ENCODE peak calls at places on chromosomes 6 and 20, in seven cellular contexts. A, F, U, E, R, C and O are unnamed samples.

GRCh38 chr6:30483677-30484279 is 5.5 kb upstream of the HLA-E start:
- DNase-seq in A (peak; percentile 57), F (peak; percentile 29), U (peak; percentile 66), E (peak; percentile 54), R (peak; percentile 37), C (no peak), O (peak; percentile 74)

GRCh38 chr6:128632131-128632530 is 111.7 kb upstream of the PTPRK start:
- DNase-seq in A (no peak), F (no peak), U (peak; percentile 73), E (no peak), R (no peak), C (no peak), O (no peak)

GRCh38 chr6:130697661-130698535 is 129.3 kb upstream of the SMLR1 start:
- DNase-seq in A (peak; percentile 10), F (peak; percentile 36), U (peak; percentile 30), E (peak; percentile 49), R (peak; percentile 28), C (peak; percentile 68), O (peak; percentile 9)

GRCh38 chr6:170407200-170407599 is 100.6 kb downstream of the FAM120B start:
- DNase-seq in A (no peak), F (no peak), U (no peak), E (no peak), R (no peak), C (no peak), O (no peak)

GRCh38 chr6:107866606-107867301 is 42.6 kb upstream of the SCML4 start:
- DNase-seq in A (peak; percentile 51), F (no peak), U (peak; percentile 56), E (peak; percentile 8), R (no peak), C (no peak), O (peak; percentile 20)

GRCh38 chr6:136723780-136724179 is 68.5 kb downstream of the MAP3K5 start:
- DNase-seq in A (no peak), F (no peak), U (no peak), E (no peak), R (peak; percentile 53), C (no peak), O (no peak)

GRCh38 chr6:27383481-27383880 is 5.1 kb upstream of the ZNF391 start:
- DNase-seq in A (no peak), F (no peak), U (no peak), E (no peak), R (no peak), C (no peak), O (no peak)

GRCh38 chr20:19996970-19997369 is 20.2 kb upstream of the NAA20 start:
- DNase-seq in A (no peak), F (no peak), U (no peak), E (no peak), R (no peak), C (no peak), O (no peak)

GRCh38 chr6:36874016-36874442 is 574 bp downstream of the PPIL1 start:
- DNase-seq in A (no peak), F (no peak), U (no peak), E (no peak), R (no peak), C (no peak), O (no peak)

GRCh38 chr20:19726126-19726525 is 31.9 kb upstream of the RIN2 start:
- DNase-seq in A (no peak), F (no peak), U (no peak), E (no peak), R (no peak), C (no peak), O (no peak)

GRCh38 chr20:23878787-23879186 is 761 bp downstream of the CST5 start:
- DNase-seq in A (no peak), F (no peak), U (no peak), E (no peak), R (no peak), C (no peak), O (no peak)

GRCh38 chr6:89432875-89433636 is at the start of gene ANKRD6:
- DNase-seq in A (peak; percentile 95), F (peak; percentile 92), U (peak; percentile 20), E (peak; percentile 28), R (peak; percentile 17), C (peak; percentile 97), O (peak; percentile 65)

GRCh38 chr6:17673543-17674254 is 33.0 kb downstream of the NUP153 start:
- DNase-seq in A (no peak), F (no peak), U (no peak), E (no peak), R (no peak), C (no peak), O (no peak)

GRCh38 chr6:13733178-13733851 is 21.7 kb upstream of the RANBP9 start:
- DNase-seq in A (no peak), F (no peak), U (peak; percentile 46), E (no peak), R (no peak), C (no peak), O (peak; percentile 62)

GRCh38 chr6:137358273-137358672 is 135.9 kb downstream of the OLIG3 start:
- DNase-seq in A (no peak), F (no peak), U (peak; percentile 39), E (no peak), R (no peak), C (no peak), O (no peak)

GRCh38 chr6:6915219-6915618 is 192.5 kb upstream of the RREB1 start:
- DNase-seq in A (no peak), F (no peak), U (no peak), E (no peak), R (no peak), C (no peak), O (no peak)

GRCh38 chr6:109793015-109793414 is 101.9 kb downstream of the FIG4 start:
- DNase-seq in A (no peak), F (no peak), U (peak; percentile 50), E (no peak), R (no peak), C (no peak), O (no peak)

GRCh38 chr20:1456300-1456699 is 10.3 kb downstream of the NSFL1C start:
- DNase-seq in A (no peak), F (no peak), U (no peak), E (no peak), R (no peak), C (no peak), O (no peak)

GRCh38 chr6:154861825-154862224 is 128.6 kb downstream of the SCAF8 start:
- DNase-seq in A (peak; percentile 34), F (no peak), U (no peak), E (no peak), R (no peak), C (no peak), O (no peak)

GRCh38 chr6:15063253-15063853 is 182.5 kb upstream of the JARID2 start:
- DNase-seq in A (no peak), F (no peak), U (peak; percentile 31), E (no peak), R (no peak), C (no peak), O (no peak)

GRCh38 chr6:51569594-51569993 is 517.8 kb downstream of the PKHD1 start:
- DNase-seq in A (no peak), F (no peak), U (no peak), E (no peak), R (no peak), C (no peak), O (no peak)

GRCh38 chr6:43718387-43719105 is 31.0 kb upstream of the MRPS18A start:
- DNase-seq in A (no peak), F (no peak), U (peak; percentile 44), E (no peak), R (no peak), C (no peak), O (no peak)

GRCh38 chr20:63699466-63700198 is 3.2 kb downstream of the TNFRSF6B start:
- DNase-seq in A (peak; percentile 42), F (peak; percentile 58), U (no peak), E (no peak), R (no peak), C (no peak), O (no peak)

DNA sequence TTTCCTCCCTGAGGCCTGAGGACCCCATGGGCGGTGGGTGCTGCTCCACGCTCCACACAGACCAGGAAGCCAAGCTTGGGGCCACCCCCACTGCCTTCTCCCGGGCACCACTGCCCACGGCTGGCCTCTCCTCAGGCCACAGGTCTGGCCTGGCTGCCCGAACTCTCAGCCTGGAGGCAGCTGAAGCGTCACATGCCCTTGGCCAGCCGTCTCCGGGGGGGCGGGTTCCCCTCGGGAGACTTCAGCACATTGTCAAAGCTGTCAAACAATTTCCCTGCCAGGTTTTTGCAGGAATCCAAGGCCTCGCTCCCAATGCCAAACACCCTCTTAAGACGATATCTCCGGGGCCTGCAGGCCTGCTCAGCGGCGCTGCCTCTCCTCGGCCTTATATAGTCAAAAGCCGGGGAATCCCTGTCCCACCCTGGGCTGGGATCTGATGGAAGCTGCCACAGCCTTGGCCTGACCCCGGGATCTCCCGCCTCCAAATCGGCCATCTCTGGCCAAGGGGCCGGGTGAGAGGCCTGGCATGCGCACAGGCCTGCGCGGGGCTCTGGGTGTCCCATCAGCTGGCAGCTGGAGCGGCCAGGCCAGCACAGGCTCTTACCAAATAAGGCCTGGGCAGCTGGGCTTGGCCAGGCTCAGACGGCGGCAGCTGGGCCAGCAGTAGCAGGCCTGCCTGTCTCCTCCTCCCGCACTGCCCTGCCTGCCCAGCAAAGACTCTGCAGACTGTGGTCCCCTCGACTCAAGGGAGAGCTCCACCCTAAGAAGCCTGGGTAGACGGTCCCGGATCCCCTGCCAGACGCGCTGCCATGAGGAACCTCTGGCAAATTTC is 49.7 kb downstream of the RBM38 start:
- DNase-seq in A (peak; percentile 88), F (no peak), U (no peak), E (no peak), R (no peak), C (no peak), O (no peak)
- TF ChIP-seq JUND in A (no peak), F (no peak), U (no peak), E (no peak), R (no peak), C (no peak), O (no peak)

DNA sequence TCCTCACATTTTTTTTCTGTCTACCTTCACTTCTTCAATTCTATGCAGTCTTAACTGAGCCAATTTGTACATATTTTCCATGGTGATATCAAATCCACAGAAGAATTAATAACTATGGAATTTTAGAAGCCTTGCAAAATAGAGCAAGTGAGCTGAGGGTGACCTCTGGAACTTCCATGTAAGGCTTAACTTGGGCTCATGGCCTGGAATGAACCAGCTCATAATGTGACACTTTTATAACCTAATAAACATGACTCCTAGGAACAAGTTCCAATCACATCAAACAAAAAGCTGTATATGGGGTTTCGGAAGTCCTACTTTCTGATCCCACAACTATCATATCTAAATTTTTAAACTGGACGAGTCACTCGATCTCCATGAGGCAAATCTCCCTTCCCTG is 232.4 kb downstream of the FOXA2 start:
- DNase-seq in A (no peak), F (no peak), U (no peak), E (no peak), R (no peak), C (no peak), O (no peak)
- TF ChIP-seq JUND in A (no peak), F (no peak), U (no peak), E (no peak), R (no peak), C (no peak), O (no peak)

DNA sequence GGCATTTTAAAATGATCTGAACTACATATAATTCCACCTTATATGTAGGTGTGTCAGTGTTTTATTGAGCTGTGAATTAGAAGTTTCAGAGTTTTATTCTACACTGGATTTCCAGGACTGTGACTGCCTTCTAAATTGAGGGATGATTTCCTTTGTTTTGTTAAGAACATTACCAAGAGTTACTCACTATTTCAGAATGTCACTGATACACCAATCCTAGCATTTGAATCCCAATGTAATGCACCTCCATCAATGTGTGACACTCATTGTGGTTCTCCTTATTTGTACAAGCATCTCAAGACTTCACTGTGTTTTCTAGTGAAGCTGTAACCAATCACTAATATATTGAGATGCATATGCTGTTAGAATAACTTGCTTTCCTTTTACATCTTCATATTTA is 86.8 kb downstream of the PLCB1 start:
- DNase-seq in A (no peak), F (no peak), U (no peak), E (no peak), R (no peak), C (no peak), O (no peak)
- TF ChIP-seq JUND in A (peak; percentile 21), F (no peak), U (no peak), E (no peak), R (no peak), C (no peak), O (no peak)

GRCh38 chr6:52984247-52984646 is 10.8 kb downstream of the GSTA4 start:
- DNase-seq in A (no peak), F (no peak), U (no peak), E (no peak), R (peak; percentile 31), C (no peak), O (no peak)
- TF ChIP-seq JUND in A (no peak), F (no peak), U (no peak), E (no peak), R (no peak), C (no peak), O (no peak)